ENCODE peak calls at places on chromosome 6, in ten cellular contexts. E is tibial nerve; W is psoas muscle; L is stomach; H is stimulated activated CD8-positive, alpha-beta memory T cell treated with anti-CD3 and anti-CD28 coated beads, Interleukin-2, amount 100 ng/mL, for 1 hour; X is breast epithelium; M is nephron progenitor cell; J is AG09319; F is HTR-8/SVneo; T is Calu3. Y is an unnamed sample.

GRCh38 chr6:85459224-85459901 is 9.5 kb downstream of the NT5E start:
- DNase-seq in E (no peak), W (no peak), L (no peak), H (no peak), X (no peak), M (no peak), J (peak; percentile 94), F (no peak), T (no peak), Y (no peak)

GRCh38 chr6:120214097-120214496 is 864.5 kb upstream of the MAN1A1 start:
- DNase-seq in E (no peak), W (no peak), L (no peak), H (no peak), X (no peak), M (no peak), J (no peak), F (no peak), T (no peak), Y (no peak)

GRCh38 chr6:7587631-7588100 is 2.3 kb upstream of the SNRNP48 start:
- DNase-seq in E (no peak), W (no peak), L (no peak), H (no peak), X (no peak), M (no peak), J (no peak), F (peak; percentile 8), T (no peak), Y (no peak)

GRCh38 chr6:130913119-130913518 is 85.9 kb downstream of the SMLR1 start:
- DNase-seq in E (no peak), W (no peak), L (no peak), H (no peak), X (no peak), M (no peak), J (no peak), F (no peak), T (no peak), Y (no peak)

GRCh38 chr6:169848946-169849345 is 97.5 kb downstream of the ERMARD start:
- DNase-seq in E (no peak), W (no peak), L (peak; percentile 11), H (no peak), X (peak; percentile 37), M (no peak), J (no peak), F (no peak), T (no peak), Y (no peak)

GRCh38 chr6:139119553-139119952 is 15.3 kb upstream of the HECA start:
- DNase-seq in E (no peak), W (no peak), L (no peak), H (no peak), X (no peak), M (no peak), J (no peak), F (no peak), T (no peak), Y (no peak)

GRCh38 chr6:107600936-107601335 is 111.0 kb downstream of the SOBP start:
- DNase-seq in E (peak; percentile 13), W (no peak), L (peak; percentile 52), H (no peak), X (no peak), M (peak; percentile 48), J (no peak), F (peak; percentile 71), T (peak; percentile 66), Y (no peak)

GRCh38 chr6:131787079-131787478 is 20.7 kb upstream of the ENPP1 start:
- DNase-seq in E (no peak), W (no peak), L (no peak), H (no peak), X (no peak), M (no peak), J (no peak), F (no peak), T (no peak), Y (no peak)

GRCh38 chr6:44116643-44117382 is 10.4 kb downstream of the MRPL14 start:
- DNase-seq in E (no peak), W (no peak), L (no peak), H (no peak), X (no peak), M (no peak), J (peak; percentile 50), F (peak; percentile 43), T (no peak), Y (no peak)

GRCh38 chr6:87407531-87407895 is 259 bp upstream of the CFAP206 start:
- DNase-seq in E (no peak), W (no peak), L (no peak), H (no peak), X (no peak), M (no peak), J (no peak), F (no peak), T (peak; percentile 44), Y (peak; percentile 73)

GRCh38 chr6:134079406-134079921 is 27.0 kb upstream of the SLC2A12 start:
- DNase-seq in E (no peak), W (no peak), L (peak; percentile 33), H (no peak), X (no peak), M (no peak), J (no peak), F (no peak), T (no peak), Y (peak; percentile 27)

GRCh38 chr6:148760143-148760505 is 13.3 kb downstream of the UST start:
- DNase-seq in E (no peak), W (no peak), L (no peak), H (no peak), X (no peak), M (no peak), J (no peak), F (no peak), T (no peak), Y (no peak)

GRCh38 chr6:143468026-143468425 is 17.4 kb downstream of the PEX3 start:
- DNase-seq in E (no peak), W (no peak), L (no peak), H (no peak), X (no peak), M (no peak), J (no peak), F (no peak), T (no peak), Y (no peak)

Y was measured in NCI-H774.